ENCODE peak calls at places on chromosomes 16 and 17, in nine cellular contexts. I, E, Z, S, R, C, U, O and W are unnamed samples.

GRCh38 chr16:67181346-67181745 is 2.4 kb downstream of the MATCAP1 start:
- DNase-seq in I (no peak), E (no peak), Z (no peak), S (no peak), R (peak; percentile 95), C (peak; percentile 95), U (no peak), O (no peak), W (no peak)

GRCh38 chr17:3828151-3828851 is 17.7 kb downstream of the NCBP3 start:
- DNase-seq in I (no peak), E (no peak), Z (no peak), S (no peak), R (no peak), C (peak; percentile 84), U (no peak), O (no peak), W (no peak)

GRCh38 chr17:1492249-1493206 is at the start of gene MYO1C:
- DNase-seq in I (no peak), E (no peak), Z (no peak), S (peak; percentile 60), R (no peak), C (no peak), U (no peak), O (no peak), W (no peak)

GRCh38 chr17:16461606-16461866 is 30.5 kb downstream of the LRRC75A start:
- DNase-seq in I (no peak), E (no peak), Z (no peak), S (no peak), R (no peak), C (no peak), U (no peak), O (no peak), W (no peak)

GRCh38 chr16:22091721-22092120 is 620 bp upstream of the VWA3A start:
- DNase-seq in I (no peak), E (no peak), Z (no peak), S (no peak), R (no peak), C (no peak), U (no peak), O (no peak), W (no peak)

GRCh38 chr17:61221597-61222471 is 177.8 kb upstream of the TBX2 start:
- DNase-seq in I (no peak), E (no peak), Z (no peak), S (no peak), R (no peak), C (no peak), U (no peak), O (no peak), W (no peak)

GRCh38 chr16:67165121-67166034 is 833 bp downstream of the HSF4 start:
- DNase-seq in I (no peak), E (no peak), Z (no peak), S (no peak), R (no peak), C (no peak), U (no peak), O (no peak), W (no peak)

GRCh38 chr16:29943846-29944669 is 17.8 kb upstream of the TMEM219 start:
- DNase-seq in I (no peak), E (no peak), Z (no peak), S (peak; percentile 95), R (peak; percentile 77), C (peak; percentile 98), U (peak; percentile 99), O (no peak), W (no peak)

GRCh38 chr17:80187090-80187489 is 17.3 kb downstream of the CARD14 start:
- DNase-seq in I (no peak), E (no peak), Z (no peak), S (no peak), R (no peak), C (peak; percentile 37), U (peak; percentile 16), O (no peak), W (no peak)

GRCh38 chr16:19179890-19180490 is 11.9 kb downstream of the SYT17 start:
- DNase-seq in I (peak; percentile 35), E (peak; percentile 57), Z (peak; percentile 70), S (peak; percentile 67), R (peak; percentile 63), C (peak; percentile 44), U (no peak), O (peak; percentile 54), W (peak; percentile 85)

GRCh38 chr16:67431077-67431804 is at the start of gene HSD11B2:
- DNase-seq in I (no peak), E (peak; percentile 39), Z (peak; percentile 63), S (peak; percentile 73), R (peak; percentile 52), C (peak; percentile 36), U (peak; percentile 22), O (peak; percentile 45), W (peak; percentile 71)

GRCh38 chr17:40089085-40089895 is 11.1 kb downstream of the NR1D1 start:
- DNase-seq in I (no peak), E (no peak), Z (no peak), S (no peak), R (no peak), C (no peak), U (no peak), O (no peak), W (no peak)

GRCh38 chr16:89996178-89996489 is 23.1 kb downstream of the DBNDD1 start:
- DNase-seq in I (no peak), E (no peak), Z (no peak), S (no peak), R (no peak), C (no peak), U (no peak), O (no peak), W (no peak)

GRCh38 chr16:13510425-13511151 is 409.4 kb upstream of the ERCC4 start:
- DNase-seq in I (no peak), E (no peak), Z (no peak), S (peak; percentile 6), R (no peak), C (no peak), U (peak; percentile 8), O (no peak), W (no peak)

GRCh38 chr16:2860826-2861567 is 3.0 kb upstream of the PRSS22 start:
- DNase-seq in I (no peak), E (no peak), Z (no peak), S (peak; percentile 38), R (no peak), C (no peak), U (peak; percentile 72), O (no peak), W (no peak)

GRCh38 chr17:32385971-32386370 is 36.0 kb downstream of the ZNF207 start:
- DNase-seq in I (no peak), E (no peak), Z (no peak), S (no peak), R (no peak), C (no peak), U (no peak), O (no peak), W (no peak)

GRCh38 chr17:4584125-4584834 is at the start of gene SMTNL2:
- DNase-seq in I (no peak), E (peak; percentile 40), Z (no peak), S (no peak), R (no peak), C (no peak), U (no peak), O (peak; percentile 34), W (no peak)

GRCh38 chr17:40356906-40357861 is 7.4 kb downstream of the GJD3 start:
- DNase-seq in I (no peak), E (no peak), Z (no peak), S (no peak), R (no peak), C (no peak), U (no peak), O (no peak), W (no peak)

GRCh38 chr16:57568173-57568678 is 25.8 kb downstream of the ADGRG5 start:
- DNase-seq in I (no peak), E (no peak), Z (no peak), S (no peak), R (no peak), C (no peak), U (no peak), O (peak; percentile 3), W (no peak)